ENCODE peak calls at places on chromosomes 13 and 19, in four cellular contexts. B is CD8-positive, alpha-beta T cell; S is AG04449; F is brain microvascular endothelial cell. M is an unnamed sample.

GRCh38 chr19:57812201-57812600 is 2.5 kb downstream of the ZNF552 start:
- DNase-seq in B (no peak), S (no peak), F (no peak), M (no peak)

GRCh38 chr19:5536337-5536894 is 31.3 kb downstream of the TINCR start:
- DNase-seq in B (no peak), S (no peak), F (peak; percentile 25), M (no peak)

GRCh38 chr19:16824658-16825311 is 4.4 kb upstream of the SIN3B start:
- DNase-seq in B (no peak), S (no peak), F (peak; percentile 28), M (peak; percentile 33)

GRCh38 chr19:43777163-43777700 is 3.5 kb downstream of the KCNN4 start:
- DNase-seq in B (peak; percentile 52), S (no peak), F (no peak), M (no peak)

GRCh38 chr13:73603646-73604045 is 530.6 kb downstream of the KLF12 start:
- DNase-seq in B (no peak), S (no peak), F (no peak), M (no peak)

GRCh38 chr19:15328312-15328711 is 4.0 kb downstream of the BRD4 start:
- DNase-seq in B (no peak), S (no peak), F (no peak), M (no peak)

GRCh38 chr13:50948576-50948975 is 39.0 kb downstream of the RNASEH2B start:
- DNase-seq in B (no peak), S (no peak), F (no peak), M (peak; percentile 10)

GRCh38 chr19:5665781-5666513 is 14.4 kb downstream of the MICOS13 start:
- DNase-seq in B (no peak), S (peak; percentile 34), F (peak; percentile 74), M (peak; percentile 28)

GRCh38 chr19:58351558-58351878 is 1.8 kb downstream of the A1BG start:
- DNase-seq in B (no peak), S (no peak), F (no peak), M (no peak)

GRCh38 chr19:1119475-1120217 is 15.9 kb downstream of the GPX4 start:
- DNase-seq in B (no peak), S (no peak), F (no peak), M (no peak)

GRCh38 chr13:59534806-59535205 is 628.9 kb downstream of the DIAPH3 start:
- DNase-seq in B (no peak), S (no peak), F (no peak), M (no peak)

GRCh38 chr19:11421607-11422098 is 2.5 kb upstream of the RGL3 start:
- DNase-seq in B (peak; percentile 38), S (no peak), F (no peak), M (no peak)

GRCh38 chr13:22648325-22648758 is 532.4 kb upstream of the SGCG start:
- DNase-seq in B (no peak), S (no peak), F (no peak), M (no peak)

GRCh38 chr13:113638173-113638746 is 19.7 kb downstream of the ATP4B start:
- DNase-seq in B (no peak), S (no peak), F (no peak), M (no peak)

GRCh38 chr13:109274188-109274821 is 512.1 kb downstream of the IRS2 start:
- DNase-seq in B (no peak), S (no peak), F (peak; percentile 88), M (no peak)

GRCh38 chr13:60957816-60958215 is 457.8 kb downstream of the PCDH20 start:
- DNase-seq in B (no peak), S (no peak), F (no peak), M (no peak)

GRCh38 chr19:40461669-40462221 is 3.8 kb downstream of the BLVRB start:
- DNase-seq in B (no peak), S (no peak), F (no peak), M (no peak)

GRCh38 chr13:112924365-112924764 is 44.6 kb upstream of the MCF2L start:
- DNase-seq in B (no peak), S (no peak), F (no peak), M (no peak)

GRCh38 chr19:53877361-53877766 is 4.6 kb upstream of the PRKCG start:
- DNase-seq in B (peak; percentile 32), S (no peak), F (no peak), M (no peak)

GRCh38 chr19:48103922-48104321 is 6.7 kb downstream of the PLA2G4C start:
- DNase-seq in B (no peak), S (no peak), F (no peak), M (no peak)

GRCh38 chr19:51727349-51727880 is 3.6 kb upstream of the HAS1 start:
- DNase-seq in B (no peak), S (no peak), F (peak; percentile 16), M (no peak)

GRCh38 chr19:39590265-39590664 is 12.1 kb upstream of the LGALS13 start:
- DNase-seq in B (no peak), S (no peak), F (peak; percentile 12), M (no peak)

GRCh38 chr13:26785845-26786630 is 25.5 kb upstream of the GPR12 start:
- DNase-seq in B (peak; percentile 52), S (no peak), F (no peak), M (no peak)

GRCh38 chr13:97076898-97077297 is 82.6 kb upstream of the OXGR1 start:
- DNase-seq in B (no peak), S (no peak), F (peak; percentile 7), M (no peak)

GRCh38 chr19:58345558-58345957 is 7.7 kb downstream of the A1BG start:
- DNase-seq in B (no peak), S (no peak), F (no peak), M (no peak)

GRCh38 chr19:36377541-36378178 is 1.3 kb downstream of the ZFP14 start:
- DNase-seq in B (no peak), S (no peak), F (no peak), M (no peak)

GRCh38 chr19:29810504-29810871 is 1.3 kb upstream of the CCNE1 start:
- DNase-seq in B (no peak), S (no peak), F (peak; percentile 5), M (no peak)

GRCh38 chr13:74067818-74068217 is 66.4 kb downstream of the KLF12 start:
- DNase-seq in B (no peak), S (no peak), F (no peak), M (no peak)

GRCh38 chr13:66154981-66155380 is 1075.2 kb downstream of the PCDH9 start:
- DNase-seq in B (no peak), S (peak; percentile 38), F (no peak), M (peak; percentile 38)

GRCh38 chr13:97757807-97758206 is 195.7 kb upstream of the IPO5 start:
- DNase-seq in B (no peak), S (no peak), F (peak; percentile 53), M (no peak)

GRCh38 chr13:99614465-99614885 is 113.2 kb downstream of the TM9SF2 start:
- DNase-seq in B (no peak), S (no peak), F (no peak), M (no peak)

GRCh38 chr19:927044-927706 is 1.3 kb downstream of the ARID3A start:
- DNase-seq in B (no peak), S (no peak), F (no peak), M (no peak)

GRCh38 chr19:48797103-48797502 is 13.7 kb downstream of the BCAT2 start:
- DNase-seq in B (no peak), S (no peak), F (no peak), M (no peak)

GRCh38 chr13:49620170-49620621 is 8.1 kb upstream of the ARL11 start:
- DNase-seq in B (no peak), S (no peak), F (no peak), M (no peak)

GRCh38 chr13:49610176-49610575 is 18.1 kb upstream of the ARL11 start:
- DNase-seq in B (no peak), S (no peak), F (no peak), M (no peak)

GRCh38 chr13:49616688-49617065 is 11.6 kb upstream of the ARL11 start:
- DNase-seq in B (no peak), S (no peak), F (no peak), M (no peak)

DNA sequence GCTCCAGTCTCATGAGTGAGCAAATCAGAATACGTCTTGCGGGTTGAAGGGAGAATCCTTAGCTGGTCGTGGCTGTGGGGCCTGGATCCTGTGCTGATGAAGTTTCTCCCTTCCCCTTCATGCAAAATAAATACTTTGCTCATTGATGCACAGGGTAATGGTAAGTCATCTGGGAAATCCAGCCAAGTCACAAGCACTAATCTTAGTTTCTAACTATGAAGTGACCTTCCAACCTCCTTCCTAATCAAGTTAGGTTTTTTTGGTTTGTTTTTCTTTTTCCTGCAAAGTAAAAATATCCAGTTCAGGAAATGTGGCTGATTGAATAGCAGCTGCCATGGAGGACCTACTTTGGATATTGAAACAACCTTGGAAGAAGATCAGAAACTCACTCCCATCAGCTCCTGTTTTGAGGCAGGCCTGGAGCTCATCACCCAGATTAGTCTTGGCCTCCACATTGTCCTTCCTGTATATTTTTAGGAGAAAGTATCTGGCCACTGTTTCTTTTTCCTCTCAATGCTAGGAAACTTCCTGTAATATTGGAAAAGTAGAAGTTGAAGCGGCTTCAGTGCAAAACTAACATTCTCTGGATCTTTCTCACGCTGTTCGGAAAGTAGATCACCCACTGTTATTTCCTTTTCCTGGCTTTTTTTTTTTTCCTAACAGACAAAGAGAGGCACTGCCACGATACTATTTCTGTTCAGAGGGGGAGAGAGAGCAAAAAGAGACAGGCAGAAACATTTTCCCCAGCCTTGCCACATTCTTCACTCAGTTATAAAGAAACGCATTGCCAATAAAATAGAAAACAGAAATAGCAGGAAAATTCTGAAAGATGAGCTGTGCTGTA is 12.2 kb upstream of the ARL11 start:
- DNase-seq in B (no peak), S (no peak), F (no peak), M (no peak)
- H3K4me3 ChIP-seq in B (no peak overlapping the region), S (no peak overlapping the region), F (no peak overlapping the region), M (no peak overlapping the region)

GRCh38 chr13:77583551-77583950 is 48.0 kb downstream of the SCEL start:
- DNase-seq in B (no peak), S (no peak), F (no peak), M (no peak)
- H3K4me3 ChIP-seq in B (no peak overlapping the region), S (no peak overlapping the region), F (no peak overlapping the region), M (no peak overlapping the region)

DNA sequence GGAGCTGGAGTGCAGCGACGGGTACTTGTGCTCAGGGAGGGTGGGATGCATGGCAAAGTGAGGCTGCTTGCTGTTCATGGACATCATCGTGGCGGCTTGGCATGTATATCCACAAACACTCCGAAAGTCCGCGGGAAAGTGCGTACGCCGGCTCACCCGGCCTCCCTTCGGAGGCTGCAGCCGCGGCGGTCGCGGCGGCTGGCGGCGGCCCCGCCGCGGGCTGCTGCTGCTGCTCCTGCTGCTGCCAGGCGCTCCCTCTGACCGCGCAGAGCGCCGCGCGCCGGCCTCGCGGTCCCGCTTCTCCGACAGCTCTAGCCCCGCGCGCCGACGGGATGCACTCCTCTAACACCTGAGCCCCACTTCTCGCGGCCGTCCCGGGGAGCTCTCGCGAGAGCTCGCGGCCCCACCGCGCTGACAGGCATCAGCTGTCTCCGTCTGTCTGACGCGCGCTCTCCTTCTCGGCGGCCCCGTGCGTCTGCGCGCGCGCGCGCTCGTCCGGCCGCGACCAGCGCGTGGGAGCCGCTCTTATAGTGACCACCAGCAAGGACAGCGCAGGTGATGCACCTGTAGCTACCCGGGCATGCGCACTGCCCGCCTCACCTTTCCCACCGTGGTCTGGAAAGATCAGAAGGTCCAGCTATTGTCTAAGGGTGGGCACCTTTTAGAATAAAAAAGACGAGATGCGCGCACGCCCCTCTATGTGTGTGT is at the start of gene POU4F1:
- DNase-seq in B (peak; percentile 48), S (no peak), F (no peak), M (no peak)
- H3K4me3 ChIP-seq in B (peak within 1 kb of the TSS; percentile 40), S (peak within 1 kb of the TSS; percentile 23), F (peak within 1 kb of the TSS; percentile 30), M (no peak within 1 kb of the TSS)

DNA sequence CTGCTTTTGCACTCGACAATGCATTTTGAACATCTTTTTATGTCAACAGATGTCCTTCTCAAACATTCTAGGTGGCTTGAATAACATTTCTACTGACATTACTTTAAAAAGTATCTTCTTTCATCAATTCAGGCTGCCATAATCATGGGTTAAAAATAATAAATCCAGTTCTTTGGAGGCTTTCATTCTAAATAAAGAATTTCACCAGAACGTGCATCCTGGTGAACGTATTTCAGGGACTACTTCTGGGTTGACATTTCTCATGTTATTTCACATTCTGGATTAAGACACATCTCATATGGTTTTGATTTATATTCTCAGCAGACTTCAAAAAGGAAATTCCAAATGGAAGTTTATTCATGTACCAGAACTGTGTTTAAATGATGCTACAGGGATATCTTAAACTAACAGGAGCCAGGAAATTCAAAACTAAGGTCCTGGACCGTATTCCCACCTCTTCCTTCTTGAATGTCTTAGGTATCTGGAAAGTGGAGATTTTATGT is 107.3 kb downstream of the STARD13 start:
- DNase-seq in B (no peak), S (no peak), F (no peak), M (no peak)
- H3K4me3 ChIP-seq in B (no peak overlapping the region), S (no peak overlapping the region), F (no peak overlapping the region), M (no peak overlapping the region)